ENCODE peak calls at places on chromosomes 3 and 15, in nine cellular contexts. K, P, X, M, B, V, F, E and Q are unnamed samples.

GRCh38 chr3:123323781-123324180 is 122.0 kb downstream of the SEC22A start:
- DNase-seq in K (no peak), P (no peak), X (no peak), M (no peak), B (no peak), V (no peak), F (no peak), E (no peak), Q (no peak)

GRCh38 chr3:69741057-69741830 is 2.0 kb downstream of the MITF start:
- DNase-seq in K (no peak), P (no peak), X (no peak), M (no peak), B (no peak), V (no peak), F (no peak), E (no peak), Q (no peak)

GRCh38 chr15:91258436-91258779 is 158.4 kb downstream of the SV2B start:
- DNase-seq in K (no peak), P (peak), X (peak), M (no peak), B (no peak), V (peak), F (no peak), E (no peak), Q (peak)

GRCh38 chr3:178454714-178455113 is 81.5 kb upstream of the KCNMB2 start:
- DNase-seq in K (no peak), P (no peak), X (peak), M (no peak), B (no peak), V (no peak), F (peak), E (no peak), Q (no peak)

GRCh38 chr3:106349191-106349881 is 480.5 kb upstream of the CBLB start:
- DNase-seq in K (no peak), P (no peak), X (peak), M (no peak), B (no peak), V (no peak), F (no peak), E (no peak), Q (no peak)

GRCh38 chr15:44308415-44308814 is 19.9 kb downstream of the GOLM2 start:
- DNase-seq in K (no peak), P (no peak), X (no peak), M (no peak), B (no peak), V (no peak), F (no peak), E (no peak), Q (no peak)

GRCh38 chr3:38137615-38138346 is 680 bp upstream of the MYD88 start:
- DNase-seq in K (no peak), P (peak), X (peak), M (no peak), B (no peak), V (peak), F (no peak), E (no peak), Q (no peak)

GRCh38 chr15:48395532-48396011 is 64.3 kb downstream of the DUT start:
- DNase-seq in K (no peak), P (no peak), X (peak), M (no peak), B (no peak), V (no peak), F (peak), E (no peak), Q (no peak)

GRCh38 chr15:51623386-51623938 is 891 bp upstream of the DMXL2 start:
- DNase-seq in K (no peak), P (no peak), X (peak), M (no peak), B (no peak), V (no peak), F (no peak), E (no peak), Q (peak)

GRCh38 chr15:75350601-75351331 is 3.9 kb downstream of the NEIL1 start:
- DNase-seq in K (no peak), P (no peak), X (no peak), M (no peak), B (no peak), V (no peak), F (no peak), E (no peak), Q (no peak)

GRCh38 chr15:65056868-65057548 is 10.8 kb downstream of the RASL12 start:
- DNase-seq in K (no peak), P (no peak), X (no peak), M (no peak), B (no peak), V (no peak), F (peak), E (no peak), Q (no peak)

GRCh38 chr3:177197934-177198484 is 727 bp upstream of the TBL1XR1 start:
- DNase-seq in K (no peak), P (no peak), X (no peak), M (no peak), B (no peak), V (no peak), F (no peak), E (no peak), Q (no peak)

GRCh38 chr15:68775671-68776476 is 44.8 kb downstream of the ANP32A start:
- DNase-seq in K (no peak), P (no peak), X (peak), M (no peak), B (no peak), V (no peak), F (peak), E (no peak), Q (no peak)

GRCh38 chr15:70234256-70234965 is 136.7 kb upstream of the TLE3 start:
- DNase-seq in K (no peak), P (peak), X (peak), M (no peak), B (no peak), V (no peak), F (peak), E (no peak), Q (peak)

GRCh38 chr3:190003730-190004129 is 117.0 kb downstream of the P3H2 start:
- DNase-seq in K (no peak), P (no peak), X (peak), M (no peak), B (no peak), V (no peak), F (peak), E (peak), Q (no peak)

GRCh38 chr3:176032043-176032442 is 1165.2 kb downstream of the TBL1XR1 start:
- DNase-seq in K (no peak), P (no peak), X (no peak), M (no peak), B (no peak), V (no peak), F (peak), E (no peak), Q (no peak)